ENCODE peak calls at places on chromosomes 7 and 10, in six cellular contexts. O is neural progenitor cell; L is stimulated activated CD4-positive, alpha-beta T cell treated with anti-CD3 and anti-CD28 coated beads, Interleukin-12 subunit alpha, Interleukin-12 subunit beta, amount 100 ng/mL, for 4 hours; P is Right ventricle myocardium inferior; V is OCI-LY7; Q is right lobe of liver. G is an unnamed sample.

GRCh38 chr7:128841961-128842673 is 11.9 kb downstream of the FLNC start:
- DNase-seq in O (peak; percentile 77), L (peak; percentile 57), P (no peak), V (peak; percentile 66), Q (peak; percentile 36), G (peak; percentile 63)

GRCh38 chr10:32939296-32940111 is 18.5 kb downstream of the ITGB1 start:
- DNase-seq in O (no peak), L (no peak), P (no peak), V (no peak), Q (no peak), G (no peak)

GRCh38 chr10:104028823-104029527 is 56.7 kb downstream of the COL17A1 start:
- DNase-seq in O (no peak), L (no peak), P (no peak), V (no peak), Q (no peak), G (no peak)

GRCh38 chr10:118045154-118045841 is 1.4 kb downstream of the RAB11FIP2 start:
- DNase-seq in O (no peak), L (no peak), P (no peak), V (no peak), Q (no peak), G (no peak)

GRCh38 chr7:927031-927671 is 27.3 kb downstream of the ADAP1 start:
- DNase-seq in O (no peak), L (no peak), P (peak; percentile 30), V (no peak), Q (peak; percentile 17), G (peak; percentile 43)

GRCh38 chr7:99679032-99679399 is 780 bp downstream of the CYP3A5 start:
- DNase-seq in O (no peak), L (no peak), P (no peak), V (no peak), Q (no peak), G (no peak)

GRCh38 chr7:41886906-41887311 is 184.0 kb upstream of the INHBA start:
- DNase-seq in O (no peak), L (no peak), P (peak; percentile 78), V (no peak), Q (peak; percentile 23), G (no peak)

GRCh38 chr10:133180915-133181639 is 21.1 kb downstream of the KNDC1 start:
- DNase-seq in O (no peak), L (no peak), P (peak; percentile 68), V (no peak), Q (no peak), G (no peak)

GRCh38 chr10:123377883-123378282 is 223.7 kb downstream of the BUB3 start:
- DNase-seq in O (no peak), L (no peak), P (no peak), V (no peak), Q (peak; percentile 39), G (no peak)

GRCh38 chr10:63819753-63820347 is 298.6 kb downstream of the REEP3 start:
- DNase-seq in O (peak; percentile 67), L (no peak), P (peak; percentile 75), V (peak; percentile 20), Q (peak; percentile 73), G (peak; percentile 65)

GRCh38 chr10:31698169-31698890 is 230.3 kb downstream of the ARHGAP12 start:
- DNase-seq in O (no peak), L (no peak), P (no peak), V (no peak), Q (no peak), G (no peak)

GRCh38 chr7:103423467-103424179 is 22.4 kb downstream of the SLC26A5 start:
- DNase-seq in O (no peak), L (no peak), P (no peak), V (no peak), Q (no peak), G (no peak)

GRCh38 chr10:27242951-27243551 is 2.5 kb upstream of the ACBD5 start:
- DNase-seq in O (peak; percentile 76), L (peak; percentile 66), P (peak; percentile 74), V (peak; percentile 85), Q (peak; percentile 56), G (no peak)

GRCh38 chr10:124864421-124865193 is 63.0 kb downstream of the ABRAXAS2 start:
- DNase-seq in O (no peak), L (no peak), P (peak; percentile 84), V (no peak), Q (peak; percentile 90), G (peak; percentile 81)

GRCh38 chr7:156034397-156034796 is 222.1 kb upstream of the SHH start:
- DNase-seq in O (no peak), L (no peak), P (no peak), V (peak; percentile 49), Q (no peak), G (no peak)

GRCh38 chr10:102876747-102877153 is 7.5 kb downstream of the AS3MT start:
- DNase-seq in O (no peak), L (no peak), P (no peak), V (no peak), Q (no peak), G (no peak)

GRCh38 chr7:130476287-130477001 is 15.4 kb upstream of the MEST start:
- DNase-seq in O (no peak), L (no peak), P (no peak), V (no peak), Q (no peak), G (no peak)

GRCh38 chr10:119352042-119352441 is 144.7 kb downstream of the GRK5 start:
- DNase-seq in O (no peak), L (no peak), P (no peak), V (peak; percentile 26), Q (no peak), G (no peak)

GRCh38 chr7:37150856-37151255 is 297.8 kb downstream of the ELMO1 start:
- DNase-seq in O (no peak), L (no peak), P (no peak), V (no peak), Q (no peak), G (no peak)

GRCh38 chr10:97333601-97334369 is 744 bp downstream of the FRAT2 start:
- DNase-seq in O (peak; percentile 61), L (no peak), P (peak; percentile 88), V (peak; percentile 43), Q (peak; percentile 63), G (peak; percentile 86)

GRCh38 chr7:45938626-45939302 is 17.7 kb upstream of the IGFBP3 start:
- DNase-seq in O (peak; percentile 48), L (no peak), P (no peak), V (no peak), Q (no peak), G (no peak)

GRCh38 chr7:118183254-118183585 is 744 bp upstream of the LSM8 start:
- DNase-seq in O (no peak), L (no peak), P (no peak), V (peak; percentile 40), Q (no peak), G (no peak)

GRCh38 chr7:38628630-38629385 is 2.4 kb downstream of the AMPH start:
- DNase-seq in O (no peak), L (no peak), P (no peak), V (no peak), Q (no peak), G (no peak)

GRCh38 chr10:69428138-69428537 is 11.4 kb upstream of the TACR2 start:
- DNase-seq in O (no peak), L (no peak), P (no peak), V (no peak), Q (no peak), G (no peak)

GRCh38 chr10:131792809-131793208 is 108.0 kb upstream of the PPP2R2D start:
- DNase-seq in O (no peak), L (no peak), P (peak; percentile 58), V (no peak), Q (no peak), G (no peak)

GRCh38 chr7:29386196-29386765 is 177.4 kb upstream of the PRR15 start:
- DNase-seq in O (no peak), L (no peak), P (no peak), V (no peak), Q (no peak), G (no peak)

GRCh38 chr7:39379416-39379815 is 186.8 kb upstream of the YAE1 start:
- DNase-seq in O (no peak), L (no peak), P (no peak), V (no peak), Q (no peak), G (no peak)

GRCh38 chr7:15525652-15526263 is 36.1 kb downstream of the AGMO start:
- DNase-seq in O (no peak), L (no peak), P (peak; percentile 62), V (no peak), Q (no peak), G (no peak)

GRCh38 chr10:123855013-123855684 is 36.5 kb downstream of the CPXM2 start:
- DNase-seq in O (no peak), L (no peak), P (no peak), V (no peak), Q (no peak), G (no peak)

GRCh38 chr7:134836447-134836846 is 57.0 kb downstream of the CALD1 start:
- DNase-seq in O (no peak), L (no peak), P (no peak), V (no peak), Q (no peak), G (no peak)

GRCh38 chr7:36191292-36191920 is 38.4 kb downstream of the EEPD1 start:
- DNase-seq in O (no peak), L (no peak), P (no peak), V (peak; percentile 33), Q (no peak), G (no peak)

GRCh38 chr10:48463318-48464003 is 141.4 kb downstream of the ARHGAP22 start:
- DNase-seq in O (peak; percentile 50), L (no peak), P (no peak), V (no peak), Q (no peak), G (no peak)

GRCh38 chr7:28180364-28181147 is at the start of gene JAZF1:
- DNase-seq in O (peak; percentile 85), L (peak; percentile 48), P (peak; percentile 83), V (peak; percentile 76), Q (peak; percentile 69), G (peak; percentile 72)

GRCh38 chr7:132828502-132828901 is 252.2 kb upstream of the PLXNA4 start:
- DNase-seq in O (no peak), L (no peak), P (no peak), V (no peak), Q (no peak), G (no peak)

GRCh38 chr7:87507446-87507845 is 32.0 kb upstream of the ABCB4 start:
- DNase-seq in O (peak; percentile 46), L (no peak), P (no peak), V (no peak), Q (no peak), G (no peak)